ENCODE peak calls at places on chromosomes 11 and 22, in seven cellular contexts. O, S, J, N, L, K and E are unnamed samples.

GRCh38 chr11:2704356-2704755 is 4.6 kb upstream of the KCNQ1OT1 start:
- DNase-seq in O (no peak), S (peak), J (no peak), N (no peak), L (peak), K (no peak), E (no peak)

GRCh38 chr11:34791725-34792124 is 124.5 kb downstream of the APIP start:
- DNase-seq in O (no peak), S (no peak), J (no peak), N (no peak), L (no peak), K (no peak), E (peak)

GRCh38 chr11:70247710-70248072 is 22.8 kb upstream of the PPFIA1 start:
- DNase-seq in O (peak), S (no peak), J (no peak), N (no peak), L (no peak), K (no peak), E (no peak)

GRCh38 chr11:85647604-85648299 is at the start of gene TMEM126A:
- DNase-seq in O (peak), S (peak), J (peak), N (peak), L (peak), K (peak), E (peak)

GRCh38 chr11:79438631-79439429 is 2.0 kb downstream of the TENM4 start:
- DNase-seq in O (no peak), S (no peak), J (no peak), N (peak), L (peak), K (peak), E (no peak)

GRCh38 chr11:2760196-2760871 is 60.5 kb upstream of the KCNQ1OT1 start:
- DNase-seq in O (peak), S (peak), J (no peak), N (no peak), L (peak), K (peak), E (no peak)

GRCh38 chr11:36006556-36006955 is 62.7 kb downstream of the LDLRAD3 start:
- DNase-seq in O (no peak), S (no peak), J (no peak), N (no peak), L (no peak), K (no peak), E (no peak)

GRCh38 chr22:30290679-30291333 is 1.5 kb upstream of the CASTOR1 start:
- DNase-seq in O (peak), S (peak), J (no peak), N (no peak), L (peak), K (peak), E (no peak)

GRCh38 chr22:24803064-24803542 is 2.9 kb upstream of the SGSM1 start:
- DNase-seq in O (peak), S (no peak), J (no peak), N (peak), L (no peak), K (peak), E (peak)

GRCh38 chr22:40605676-40606250 is 30.8 kb downstream of the MRTFA start:
- DNase-seq in O (no peak), S (no peak), J (no peak), N (no peak), L (no peak), K (no peak), E (no peak)

GRCh38 chr11:70200212-70200844 is 2.8 kb upstream of the FADD start:
- DNase-seq in O (no peak), S (peak), J (no peak), N (no peak), L (no peak), K (no peak), E (no peak)

GRCh38 chr22:27820896-27821866 is 19.6 kb upstream of the MN1 start:
- DNase-seq in O (no peak), S (no peak), J (no peak), N (no peak), L (no peak), K (no peak), E (no peak)

GRCh38 chr22:27614291-27615007 is 187.1 kb downstream of the MN1 start:
- DNase-seq in O (no peak), S (no peak), J (no peak), N (no peak), L (no peak), K (no peak), E (no peak)

GRCh38 chr11:125777309-125777708 is 1.3 kb downstream of the PATE2 start:
- DNase-seq in O (no peak), S (no peak), J (no peak), N (no peak), L (no peak), K (no peak), E (no peak)

GRCh38 chr11:47451990-47452389 is 3.1 kb upstream of the RAPSN start:
- DNase-seq in O (no peak), S (no peak), J (no peak), N (no peak), L (no peak), K (no peak), E (no peak)

GRCh38 chr11:75714211-75714610 is 3.4 kb upstream of the MOGAT2 start:
- DNase-seq in O (no peak), S (peak), J (no peak), N (no peak), L (no peak), K (peak), E (no peak)

GRCh38 chr22:39092111-39092867 is 4.8 kb upstream of the APOBEC3H start:
- DNase-seq in O (no peak), S (peak), J (no peak), N (no peak), L (no peak), K (no peak), E (no peak)

GRCh38 chr11:130622126-130622525 is 173.7 kb downstream of the ADAMTS15 start:
- DNase-seq in O (no peak), S (no peak), J (no peak), N (no peak), L (no peak), K (no peak), E (no peak)

GRCh38 chr22:42919199-42919598 is 62.1 kb upstream of the ARFGAP3 start:
- DNase-seq in O (no peak), S (no peak), J (no peak), N (no peak), L (peak), K (no peak), E (no peak)

GRCh38 chr11:99687320-99687719 is 666.6 kb downstream of the CNTN5 start:
- DNase-seq in O (no peak), S (no peak), J (no peak), N (no peak), L (no peak), K (no peak), E (no peak)

GRCh38 chr11:92745186-92745585 is 224.3 kb upstream of the MTNR1B start:
- DNase-seq in O (no peak), S (no peak), J (no peak), N (no peak), L (no peak), K (no peak), E (no peak)

GRCh38 chr11:88475991-88476418 is 138.5 kb upstream of the CTSC start:
- DNase-seq in O (no peak), S (no peak), J (no peak), N (no peak), L (peak), K (no peak), E (no peak)

GRCh38 chr22:42270512-42271190 is at the start of gene TCF20:
- DNase-seq in O (peak), S (peak), J (no peak), N (peak), L (peak), K (peak), E (peak)

GRCh38 chr11:118938491-118939411 is 13.0 kb upstream of the BCL9L start:
- DNase-seq in O (no peak), S (no peak), J (no peak), N (no peak), L (no peak), K (peak), E (no peak)

GRCh38 chr22:27492566-27493201 is 308.9 kb downstream of the MN1 start:
- DNase-seq in O (no peak), S (no peak), J (no peak), N (no peak), L (no peak), K (no peak), E (no peak)

GRCh38 chr11:96464695-96465307 is 75.0 kb downstream of the JRKL start:
- DNase-seq in O (no peak), S (no peak), J (peak), N (peak), L (no peak), K (no peak), E (peak)

GRCh38 chr11:24683578-24683977 is 186.7 kb downstream of the LUZP2 start:
- DNase-seq in O (no peak), S (no peak), J (no peak), N (no peak), L (no peak), K (no peak), E (no peak)

GRCh38 chr11:128653828-128654231 is 40.0 kb upstream of the FLI1 start:
- DNase-seq in O (peak), S (peak), J (no peak), N (no peak), L (peak), K (peak), E (no peak)

GRCh38 chr11:31474083-31474482 is 35.3 kb downstream of the IMMP1L start:
- DNase-seq in O (no peak), S (no peak), J (no peak), N (no peak), L (no peak), K (no peak), E (no peak)

GRCh38 chr11:72773291-72773690 is 20.6 kb downstream of the STARD10 start:
- DNase-seq in O (no peak), S (no peak), J (no peak), N (no peak), L (peak), K (no peak), E (no peak)

GRCh38 chr22:37486224-37486845 is at the start of gene MFNG:
- DNase-seq in O (peak), S (peak), J (peak), N (peak), L (peak), K (peak), E (peak)

GRCh38 chr11:114321621-114322257 is 25.5 kb downstream of the NNMT start:
- DNase-seq in O (no peak), S (no peak), J (no peak), N (no peak), L (no peak), K (no peak), E (no peak)

GRCh38 chr11:65716294-65716693 is 4.2 kb downstream of the KAT5 start:
- DNase-seq in O (no peak), S (peak), J (no peak), N (no peak), L (no peak), K (no peak), E (no peak)
- TF ChIP-seq POLR2A in O (no peak), S (no peak), J (no peak), N (no peak), L (no peak), K (no peak), E (no peak)

GRCh38 chr11:9697766-9698165 is 33.9 kb downstream of the SWAP70 start:
- DNase-seq in O (no peak), S (no peak), J (no peak), N (no peak), L (no peak), K (no peak), E (no peak)

GRCh38 chr11:9704037-9704436 is 40.2 kb downstream of the SWAP70 start:
- DNase-seq in O (no peak), S (no peak), J (no peak), N (no peak), L (no peak), K (no peak), E (no peak)

GRCh38 chr11:9701799-9702198 is 37.9 kb downstream of the SWAP70 start:
- DNase-seq in O (no peak), S (no peak), J (no peak), N (no peak), L (no peak), K (no peak), E (no peak)

GRCh38 chr11:9703280-9703679 is 39.4 kb downstream of the SWAP70 start:
- DNase-seq in O (no peak), S (no peak), J (no peak), N (no peak), L (no peak), K (peak), E (no peak)

GRCh38 chr11:9700105-9700801 is 36.4 kb downstream of the SWAP70 start:
- DNase-seq in O (no peak), S (no peak), J (no peak), N (no peak), L (no peak), K (no peak), E (no peak)
- TF ChIP-seq POLR2AphosphoS5 in O (no peak), S (no peak), J (no peak), N (no peak), L (no peak), K (no peak), E (no peak)

GRCh38 chr22:19498866-19499190 is 19.1 kb downstream of the CDC45 start:
- DNase-seq in O (no peak), S (no peak), J (no peak), N (no peak), L (no peak), K (no peak), E (no peak)

GRCh38 chr22:19498154-19498865 is 18.6 kb downstream of the CDC45 start:
- DNase-seq in O (no peak), S (no peak), J (no peak), N (no peak), L (no peak), K (no peak), E (no peak)

GRCh38 chr22:19495562-19496323 is 16.0 kb downstream of the CDC45 start:
- DNase-seq in O (no peak), S (no peak), J (no peak), N (no peak), L (no peak), K (no peak), E (no peak)

GRCh38 chr22:19496324-19496630 is 16.6 kb downstream of the CDC45 start:
- DNase-seq in O (no peak), S (no peak), J (no peak), N (no peak), L (no peak), K (no peak), E (no peak)

DNA sequence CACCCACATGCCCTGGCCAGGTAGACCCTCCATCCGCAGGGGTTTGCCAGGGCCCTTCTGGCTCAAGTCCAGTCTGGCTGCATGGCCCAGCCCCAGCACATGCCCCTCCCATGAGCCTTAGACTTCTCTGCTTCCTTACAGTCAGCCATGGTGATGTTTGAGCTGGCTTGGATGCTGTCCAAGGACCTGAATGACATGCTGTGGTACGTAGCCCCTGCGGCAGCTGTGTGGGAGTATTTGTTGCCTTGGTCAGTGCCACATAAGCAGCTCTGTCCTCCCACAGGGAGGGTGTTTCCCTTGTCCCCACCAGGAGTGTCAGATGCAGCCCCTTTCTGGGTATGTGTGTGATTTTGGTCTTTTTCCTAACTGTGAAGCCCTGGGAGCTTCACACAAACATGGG is 17.5 kb downstream of the CDC45 start:
- DNase-seq in O (no peak), S (no peak), J (no peak), N (no peak), L (no peak), K (no peak), E (no peak)
- TF ChIP-seq POLR2A in O (no peak), S (no peak), J (no peak), N (no peak), L (no peak), K (no peak), E (no peak)

GRCh38 chr11:64729851-64730382 is 6.9 kb upstream of the NRXN2 start:
- DNase-seq in O (peak), S (no peak), J (no peak), N (no peak), L (peak), K (peak), E (no peak)
- TF ChIP-seq POLR2AphosphoS5 in O (no peak), S (peak), J (no peak), N (no peak), L (no peak), K (no peak), E (no peak)

GRCh38 chr11:12411806-12412727 is 34.7 kb downstream of the PARVA start:
- DNase-seq in O (peak), S (no peak), J (no peak), N (peak), L (peak), K (peak), E (peak)
- TF ChIP-seq POLR2A in O (no peak), S (no peak), J (no peak), N (no peak), L (no peak), K (no peak), E (no peak)

GRCh38 chr11:10450451-10451398 is 4.3 kb upstream of the AMPD3 start:
- DNase-seq in O (peak), S (peak), J (no peak), N (peak), L (no peak), K (peak), E (peak)
- TF ChIP-seq POLR2AphosphoS5 in O (peak), S (peak), J (no peak), N (no peak), L (no peak), K (peak), E (no peak)